ENCODE peak calls at places on chromosomes 6 and 20, in seven cellular contexts. One of them, this sample, is unnamed.

GRCh38 chr6:167492096-167492449 is 167.2 kb downstream of the TTLL2 start:
- DNase-seq in right lobe of liver: no peak
- DNase-seq in neuronal stem cell: no peak
- DNase-seq in NT2/D1: no peak
- DNase-seq in fibroblast of lung: no peak
- DNase-seq in IMR-90: no peak
- DNase-seq in NB4: no peak
- DNase-seq in this sample: no peak

GRCh38 chr6:75624988-75625387 is 23.3 kb downstream of the SENP6 start:
- DNase-seq in IMR-90: no peak
- DNase-seq in NB4: no peak
- DNase-seq in fibroblast of lung: peak
- DNase-seq in NT2/D1: no peak
- DNase-seq in neuronal stem cell: no peak
- DNase-seq in right lobe of liver: peak
- DNase-seq in this sample: no peak

GRCh38 chr20:9279905-9280304 is 211.0 kb downstream of the PLCB4 start:
- DNase-seq in neuronal stem cell: peak
- DNase-seq in IMR-90: no peak
- DNase-seq in fibroblast of lung: no peak
- DNase-seq in right lobe of liver: no peak
- DNase-seq in NB4: no peak
- DNase-seq in NT2/D1: no peak
- DNase-seq in this sample: no peak

GRCh38 chr6:126033696-126034095 is 47.4 kb downstream of the TRMT11 start:
- DNase-seq in neuronal stem cell: peak
- DNase-seq in NB4: peak
- DNase-seq in IMR-90: peak
- DNase-seq in fibroblast of lung: peak
- DNase-seq in NT2/D1: peak
- DNase-seq in right lobe of liver: no peak
- DNase-seq in this sample: peak

GRCh38 chr20:32441638-32442037 is 83.5 kb downstream of the ASXL1 start:
- DNase-seq in neuronal stem cell: no peak
- DNase-seq in right lobe of liver: no peak
- DNase-seq in NT2/D1: no peak
- DNase-seq in fibroblast of lung: no peak
- DNase-seq in NB4: no peak
- DNase-seq in IMR-90: no peak
- DNase-seq in this sample: no peak

GRCh38 chr6:110178626-110179405 is 654 bp downstream of the WASF1 start:
- DNase-seq in right lobe of liver: peak
- DNase-seq in IMR-90: peak
- DNase-seq in neuronal stem cell: peak
- DNase-seq in NB4: peak
- DNase-seq in NT2/D1: no peak
- DNase-seq in fibroblast of lung: peak
- DNase-seq in this sample: peak

GRCh38 chr20:49276201-49276894 is 1.5 kb downstream of the ZNFX1 start:
- DNase-seq in NT2/D1: no peak
- DNase-seq in right lobe of liver: no peak
- DNase-seq in NB4: peak
- DNase-seq in fibroblast of lung: peak
- DNase-seq in IMR-90: peak
- DNase-seq in neuronal stem cell: no peak
- DNase-seq in this sample: peak

GRCh38 chr20:63206878-63207277 is 9.1 kb downstream of the YTHDF1 start:
- DNase-seq in NB4: no peak
- DNase-seq in neuronal stem cell: no peak
- DNase-seq in NT2/D1: no peak
- DNase-seq in IMR-90: peak
- DNase-seq in fibroblast of lung: no peak
- DNase-seq in right lobe of liver: no peak
- DNase-seq in this sample: no peak

GRCh38 chr20:55684578-55684977 is 320.7 kb downstream of the CBLN4 start:
- DNase-seq in neuronal stem cell: no peak
- DNase-seq in NB4: no peak
- DNase-seq in fibroblast of lung: no peak
- DNase-seq in right lobe of liver: no peak
- DNase-seq in IMR-90: no peak
- DNase-seq in NT2/D1: no peak
- DNase-seq in this sample: no peak

GRCh38 chr6:81978230-81978629 is 225.7 kb upstream of the TENT5A start:
- DNase-seq in IMR-90: peak
- DNase-seq in fibroblast of lung: peak
- DNase-seq in NT2/D1: no peak
- DNase-seq in NB4: no peak
- DNase-seq in neuronal stem cell: no peak
- DNase-seq in right lobe of liver: no peak
- DNase-seq in this sample: no peak

GRCh38 chr6:23783901-23784300 is 342.1 kb upstream of the NRSN1 start:
- DNase-seq in neuronal stem cell: no peak
- DNase-seq in fibroblast of lung: no peak
- DNase-seq in NB4: no peak
- DNase-seq in IMR-90: no peak
- DNase-seq in right lobe of liver: no peak
- DNase-seq in NT2/D1: no peak
- DNase-seq in this sample: no peak

GRCh38 chr6:155442562-155442961 is 13.1 kb downstream of the NOX3 start:
- DNase-seq in neuronal stem cell: no peak
- DNase-seq in IMR-90: no peak
- DNase-seq in NB4: no peak
- DNase-seq in right lobe of liver: no peak
- DNase-seq in NT2/D1: no peak
- DNase-seq in fibroblast of lung: no peak
- DNase-seq in this sample: no peak

DNA sequence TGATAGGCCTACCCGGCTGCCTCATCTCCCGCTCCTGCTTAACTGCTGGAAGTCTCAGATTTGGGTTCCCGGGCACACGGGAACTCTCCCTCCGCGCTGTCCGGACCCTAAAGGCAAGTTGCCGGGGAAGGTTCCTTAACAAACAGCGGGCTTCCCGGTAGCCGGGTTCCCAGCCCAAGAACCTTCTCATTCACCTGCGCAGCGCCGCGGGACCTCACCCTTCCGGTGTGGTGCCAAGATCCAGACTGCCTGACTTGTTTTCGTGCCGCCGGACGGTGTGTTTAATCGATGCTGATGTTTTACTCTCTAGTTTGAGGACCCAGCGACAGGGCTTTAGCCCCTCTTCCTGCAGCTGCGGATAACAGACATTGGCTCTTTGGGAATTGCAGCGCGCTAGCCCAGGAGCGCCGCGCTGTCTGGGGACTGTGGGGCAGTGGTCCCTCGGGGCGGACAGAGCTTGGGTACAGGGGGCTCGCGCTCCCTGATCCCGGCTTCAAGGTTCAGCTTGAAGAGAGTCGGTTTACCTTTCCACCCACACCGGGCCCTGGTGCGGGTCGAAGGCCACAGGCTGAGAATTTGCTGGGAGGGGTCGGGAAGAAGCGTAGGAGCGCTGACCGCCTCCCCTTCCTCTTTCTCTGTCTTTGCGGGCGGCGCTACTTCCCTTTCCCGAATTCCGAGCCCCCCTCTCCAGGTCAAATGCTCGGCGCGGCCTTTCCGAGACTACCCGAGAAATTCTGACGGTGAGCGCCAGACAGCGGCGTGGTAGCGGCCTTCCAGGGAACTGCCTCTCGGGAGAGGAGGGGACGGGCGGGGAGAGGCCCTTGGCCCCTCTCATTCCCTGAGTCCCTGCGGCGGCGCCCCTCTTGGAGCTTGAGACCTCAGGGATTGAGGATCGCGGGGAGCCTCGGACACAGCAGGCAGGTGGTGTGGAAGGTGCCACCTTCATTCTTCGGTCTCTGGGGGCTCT is 17.2 kb downstream of the ABT1 start:
- DNase-seq in NT2/D1: no peak
- DNase-seq in right lobe of liver: no peak
- DNase-seq in IMR-90: no peak
- DNase-seq in NB4: no peak
- DNase-seq in fibroblast of lung: no peak
- DNase-seq in neuronal stem cell: peak
- DNase-seq in this sample: no peak
- H3K4me3 ChIP-seq in NT2/D1: peak
- H3K4me3 ChIP-seq in right lobe of liver: peak
- H3K4me3 ChIP-seq in IMR-90: no peak
- H3K4me3 ChIP-seq in NB4: no peak
- H3K4me3 ChIP-seq in fibroblast of lung: no peak
- H3K4me3 ChIP-seq in neuronal stem cell: peak
- H3K4me3 ChIP-seq in this sample: peak

GRCh38 chr20:38132910-38133501 is 32.1 kb downstream of the TGM2 start:
- DNase-seq in NT2/D1: no peak
- DNase-seq in neuronal stem cell: no peak
- DNase-seq in IMR-90: no peak
- DNase-seq in NB4: no peak
- DNase-seq in right lobe of liver: no peak
- DNase-seq in fibroblast of lung: no peak
- DNase-seq in this sample: no peak

GRCh38 chr20:38136421-38137245 is 28.4 kb downstream of the TGM2 start:
- DNase-seq in fibroblast of lung: no peak
- DNase-seq in NT2/D1: no peak
- DNase-seq in NB4: no peak
- DNase-seq in right lobe of liver: peak
- DNase-seq in IMR-90: no peak
- DNase-seq in neuronal stem cell: no peak
- DNase-seq in this sample: no peak

GRCh38 chr20:38135641-38136420 is 29.2 kb downstream of the TGM2 start:
- DNase-seq in NT2/D1: no peak
- DNase-seq in fibroblast of lung: no peak
- DNase-seq in NB4: no peak
- DNase-seq in IMR-90: no peak
- DNase-seq in neuronal stem cell: no peak
- DNase-seq in right lobe of liver: peak
- DNase-seq in this sample: no peak

GRCh38 chr20:38133680-38134426 is 31.2 kb downstream of the TGM2 start:
- DNase-seq in fibroblast of lung: no peak
- DNase-seq in right lobe of liver: peak
- DNase-seq in IMR-90: no peak
- DNase-seq in NT2/D1: no peak
- DNase-seq in neuronal stem cell: no peak
- DNase-seq in NB4: no peak
- DNase-seq in this sample: no peak

DNA sequence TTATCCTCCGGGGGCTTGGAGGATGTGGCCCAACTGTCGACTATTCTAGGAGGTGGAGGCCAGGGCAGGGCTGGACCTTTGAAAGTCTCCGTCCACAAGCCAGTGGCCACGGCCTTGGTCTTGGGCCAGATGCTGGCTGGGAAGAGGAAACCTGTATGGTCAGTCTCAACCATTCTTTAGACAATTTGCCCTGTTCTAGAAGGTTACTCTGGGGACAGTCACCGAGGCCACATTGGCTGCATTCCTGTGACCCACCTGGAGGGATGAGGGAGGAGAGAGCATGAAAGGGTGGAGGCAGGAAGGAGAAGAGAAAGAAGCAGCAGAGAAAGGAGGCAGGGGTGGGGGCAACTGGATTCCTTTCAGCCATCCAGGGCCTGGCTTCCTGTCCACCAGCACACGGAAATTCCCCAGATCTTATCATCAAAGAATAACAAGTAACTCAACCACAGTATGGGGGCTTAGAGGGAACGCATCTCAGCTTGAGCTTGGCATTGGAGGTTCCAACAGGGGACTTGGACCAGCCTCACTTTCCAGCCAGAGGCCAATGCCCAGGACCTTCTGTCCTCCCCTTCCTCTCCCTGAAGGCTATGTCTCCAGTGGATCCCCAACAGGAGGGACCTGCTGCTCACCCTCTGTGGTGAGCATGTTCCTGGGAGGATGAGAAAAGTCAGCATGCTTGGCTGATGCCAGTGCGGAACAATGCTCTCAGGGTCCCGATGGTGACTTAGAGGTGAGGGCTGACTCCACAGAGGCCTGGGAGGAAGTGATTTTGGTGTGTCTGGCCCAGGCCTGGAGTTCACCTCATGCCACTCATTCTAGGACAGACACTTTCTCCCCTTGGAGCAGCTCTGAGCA is 30.4 kb downstream of the TGM2 start:
- DNase-seq in neuronal stem cell: no peak
- DNase-seq in right lobe of liver: peak
- DNase-seq in fibroblast of lung: no peak
- DNase-seq in NB4: peak
- DNase-seq in IMR-90: peak
- DNase-seq in NT2/D1: no peak
- DNase-seq in this sample: no peak
- H3K4me3 ChIP-seq in neuronal stem cell: no peak
- H3K4me3 ChIP-seq in right lobe of liver: no peak
- H3K4me3 ChIP-seq in fibroblast of lung: no peak
- H3K4me3 ChIP-seq in NB4: no peak
- H3K4me3 ChIP-seq in IMR-90: no peak
- H3K4me3 ChIP-seq in NT2/D1: no peak
- H3K4me3 ChIP-seq in this sample: no peak

DNA sequence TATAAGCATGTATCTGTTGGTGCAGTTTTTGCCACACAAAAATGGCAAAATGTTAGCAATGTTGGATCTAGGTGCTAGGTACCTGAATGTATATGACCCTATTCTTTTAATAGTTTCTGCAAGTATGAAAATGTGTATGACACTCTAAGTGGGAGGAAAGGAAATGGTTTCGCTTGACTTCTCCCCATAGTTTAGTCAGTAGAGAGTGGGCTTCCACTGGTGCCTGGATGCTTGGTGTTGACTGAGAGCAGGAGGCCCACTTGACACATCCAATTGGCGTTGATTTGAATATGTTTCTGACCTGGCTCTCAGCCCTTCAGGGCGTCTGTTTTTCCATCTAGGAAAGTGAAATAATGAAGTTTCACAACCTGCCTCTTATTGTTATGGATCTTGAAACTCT is 41.8 kb upstream of the GABRR1 start:
- DNase-seq in IMR-90: no peak
- DNase-seq in right lobe of liver: no peak
- DNase-seq in NT2/D1: no peak
- DNase-seq in fibroblast of lung: no peak
- DNase-seq in neuronal stem cell: no peak
- DNase-seq in NB4: no peak
- DNase-seq in this sample: no peak
- H3K4me3 ChIP-seq in IMR-90: no peak
- H3K4me3 ChIP-seq in right lobe of liver: no peak
- H3K4me3 ChIP-seq in NT2/D1: no peak
- H3K4me3 ChIP-seq in fibroblast of lung: no peak
- H3K4me3 ChIP-seq in neuronal stem cell: no peak
- H3K4me3 ChIP-seq in NB4: no peak
- H3K4me3 ChIP-seq in this sample: no peak

GRCh38 chr6:79072640-79073181 is 5.3 kb downstream of the PHIP start:
- DNase-seq in neuronal stem cell: no peak
- DNase-seq in NT2/D1: no peak
- DNase-seq in right lobe of liver: no peak
- DNase-seq in NB4: no peak
- DNase-seq in IMR-90: no peak
- DNase-seq in fibroblast of lung: no peak
- DNase-seq in this sample: no peak

GRCh38 chr6:79070206-79070825 is 7.7 kb downstream of the PHIP start:
- DNase-seq in NB4: no peak
- DNase-seq in neuronal stem cell: no peak
- DNase-seq in IMR-90: peak
- DNase-seq in NT2/D1: no peak
- DNase-seq in fibroblast of lung: peak
- DNase-seq in right lobe of liver: no peak
- DNase-seq in this sample: no peak

GRCh38 chr6:79073888-79074287 is 4.2 kb downstream of the PHIP start:
- DNase-seq in neuronal stem cell: no peak
- DNase-seq in NB4: no peak
- DNase-seq in IMR-90: no peak
- DNase-seq in right lobe of liver: no peak
- DNase-seq in fibroblast of lung: no peak
- DNase-seq in NT2/D1: no peak
- DNase-seq in this sample: no peak

GRCh38 chr6:79076160-79076559 is 1.9 kb downstream of the PHIP start:
- DNase-seq in NT2/D1: no peak
- DNase-seq in fibroblast of lung: peak
- DNase-seq in IMR-90: peak
- DNase-seq in right lobe of liver: no peak
- DNase-seq in NB4: peak
- DNase-seq in neuronal stem cell: no peak
- DNase-seq in this sample: peak

GRCh38 chr6:79071547-79071946 is 6.5 kb downstream of the PHIP start:
- DNase-seq in NT2/D1: no peak
- DNase-seq in neuronal stem cell: no peak
- DNase-seq in fibroblast of lung: no peak
- DNase-seq in NB4: no peak
- DNase-seq in right lobe of liver: no peak
- DNase-seq in IMR-90: no peak
- DNase-seq in this sample: no peak
- H3K4me3 ChIP-seq in NT2/D1: no peak
- H3K4me3 ChIP-seq in neuronal stem cell: no peak
- H3K4me3 ChIP-seq in fibroblast of lung: no peak
- H3K4me3 ChIP-seq in NB4: no peak
- H3K4me3 ChIP-seq in right lobe of liver: no peak
- H3K4me3 ChIP-seq in IMR-90: no peak
- H3K4me3 ChIP-seq in this sample: no peak